ENCODE peak calls at places on chromosomes 5 and 9, in ten cellular contexts. One of them, this sample, is unnamed.

GRCh38 chr5:44546283-44546682 is 157.1 kb upstream of the FGF10 start:
- DNase-seq in HEK293T: no peak
- DNase-seq in AG10803: peak
- DNase-seq in NCI-H187 treated with DMSO at 0.1 percent for 48 hours: no peak
- DNase-seq in RCC 7860: no peak
- DNase-seq in cardiac muscle cell: no peak
- DNase-seq in lower lobe of right lung: no peak
- DNase-seq in stimulated activated CD8-positive, alpha-beta memory T cell treated with anti-CD3 and anti-CD28 coated beads, Interleukin-7, amount 100 ng/mL, for 24 hours: no peak
- DNase-seq in NCI-H748 treated with DMSO at 0.1 percent for 48 hours: no peak
- DNase-seq in GM10248: no peak
- DNase-seq in this sample: no peak

GRCh38 chr9:105678163-105678562 is 15.9 kb downstream of the TAL2 start:
- DNase-seq in HEK293T: no peak
- DNase-seq in AG10803: no peak
- DNase-seq in NCI-H187 treated with DMSO at 0.1 percent for 48 hours: no peak
- DNase-seq in RCC 7860: no peak
- DNase-seq in cardiac muscle cell: no peak
- DNase-seq in lower lobe of right lung: no peak
- DNase-seq in stimulated activated CD8-positive, alpha-beta memory T cell treated with anti-CD3 and anti-CD28 coated beads, Interleukin-7, amount 100 ng/mL, for 24 hours: no peak
- DNase-seq in NCI-H748 treated with DMSO at 0.1 percent for 48 hours: no peak
- DNase-seq in GM10248: no peak
- DNase-seq in this sample: no peak

GRCh38 chr9:124769451-124770358 is 1.4 kb downstream of the NR6A1 start:
- DNase-seq in HEK293T: no peak
- DNase-seq in AG10803: no peak
- DNase-seq in NCI-H187 treated with DMSO at 0.1 percent for 48 hours: no peak
- DNase-seq in RCC 7860: no peak
- DNase-seq in cardiac muscle cell: peak
- DNase-seq in lower lobe of right lung: peak
- DNase-seq in stimulated activated CD8-positive, alpha-beta memory T cell treated with anti-CD3 and anti-CD28 coated beads, Interleukin-7, amount 100 ng/mL, for 24 hours: no peak
- DNase-seq in NCI-H748 treated with DMSO at 0.1 percent for 48 hours: peak
- DNase-seq in GM10248: no peak
- DNase-seq in this sample: no peak

GRCh38 chr5:54883374-54884194 is 101.8 kb downstream of the ESM1 start:
- DNase-seq in HEK293T: no peak
- DNase-seq in AG10803: peak
- DNase-seq in NCI-H187 treated with DMSO at 0.1 percent for 48 hours: no peak
- DNase-seq in RCC 7860: no peak
- DNase-seq in cardiac muscle cell: peak
- DNase-seq in lower lobe of right lung: peak
- DNase-seq in stimulated activated CD8-positive, alpha-beta memory T cell treated with anti-CD3 and anti-CD28 coated beads, Interleukin-7, amount 100 ng/mL, for 24 hours: no peak
- DNase-seq in NCI-H748 treated with DMSO at 0.1 percent for 48 hours: no peak
- DNase-seq in GM10248: no peak
- DNase-seq in this sample: no peak

GRCh38 chr9:35774907-35775635 is 16.3 kb upstream of the NPR2 start:
- DNase-seq in HEK293T: no peak
- DNase-seq in AG10803: no peak
- DNase-seq in NCI-H187 treated with DMSO at 0.1 percent for 48 hours: no peak
- DNase-seq in RCC 7860: no peak
- DNase-seq in cardiac muscle cell: no peak
- DNase-seq in lower lobe of right lung: no peak
- DNase-seq in stimulated activated CD8-positive, alpha-beta memory T cell treated with anti-CD3 and anti-CD28 coated beads, Interleukin-7, amount 100 ng/mL, for 24 hours: no peak
- DNase-seq in NCI-H748 treated with DMSO at 0.1 percent for 48 hours: no peak
- DNase-seq in GM10248: no peak
- DNase-seq in this sample: peak

GRCh38 chr9:126935630-126936029 is 21.0 kb downstream of the RALGPS1 start:
- DNase-seq in HEK293T: no peak
- DNase-seq in AG10803: peak
- DNase-seq in NCI-H187 treated with DMSO at 0.1 percent for 48 hours: no peak
- DNase-seq in RCC 7860: no peak
- DNase-seq in cardiac muscle cell: no peak
- DNase-seq in lower lobe of right lung: no peak
- DNase-seq in stimulated activated CD8-positive, alpha-beta memory T cell treated with anti-CD3 and anti-CD28 coated beads, Interleukin-7, amount 100 ng/mL, for 24 hours: no peak
- DNase-seq in NCI-H748 treated with DMSO at 0.1 percent for 48 hours: no peak
- DNase-seq in GM10248: no peak
- DNase-seq in this sample: no peak

GRCh38 chr9:134690301-134690751 is 48.7 kb downstream of the COL5A1 start:
- DNase-seq in HEK293T: no peak
- DNase-seq in AG10803: no peak
- DNase-seq in NCI-H187 treated with DMSO at 0.1 percent for 48 hours: no peak
- DNase-seq in RCC 7860: no peak
- DNase-seq in cardiac muscle cell: no peak
- DNase-seq in lower lobe of right lung: no peak
- DNase-seq in stimulated activated CD8-positive, alpha-beta memory T cell treated with anti-CD3 and anti-CD28 coated beads, Interleukin-7, amount 100 ng/mL, for 24 hours: no peak
- DNase-seq in NCI-H748 treated with DMSO at 0.1 percent for 48 hours: no peak
- DNase-seq in GM10248: no peak
- DNase-seq in this sample: no peak

GRCh38 chr9:16368425-16369087 is 501.9 kb downstream of the BNC2 start:
- DNase-seq in HEK293T: no peak
- DNase-seq in AG10803: peak
- DNase-seq in NCI-H187 treated with DMSO at 0.1 percent for 48 hours: no peak
- DNase-seq in RCC 7860: peak
- DNase-seq in cardiac muscle cell: no peak
- DNase-seq in lower lobe of right lung: no peak
- DNase-seq in stimulated activated CD8-positive, alpha-beta memory T cell treated with anti-CD3 and anti-CD28 coated beads, Interleukin-7, amount 100 ng/mL, for 24 hours: no peak
- DNase-seq in NCI-H748 treated with DMSO at 0.1 percent for 48 hours: peak
- DNase-seq in GM10248: no peak
- DNase-seq in this sample: no peak

GRCh38 chr9:129720181-129720864 is 32.5 kb downstream of the PTGES start:
- DNase-seq in HEK293T: peak
- DNase-seq in AG10803: no peak
- DNase-seq in NCI-H187 treated with DMSO at 0.1 percent for 48 hours: no peak
- DNase-seq in RCC 7860: no peak
- DNase-seq in cardiac muscle cell: no peak
- DNase-seq in lower lobe of right lung: no peak
- DNase-seq in stimulated activated CD8-positive, alpha-beta memory T cell treated with anti-CD3 and anti-CD28 coated beads, Interleukin-7, amount 100 ng/mL, for 24 hours: no peak
- DNase-seq in NCI-H748 treated with DMSO at 0.1 percent for 48 hours: no peak
- DNase-seq in GM10248: no peak
- DNase-seq in this sample: no peak

GRCh38 chr9:21854594-21854993 is 52.2 kb downstream of the MTAP start:
- DNase-seq in HEK293T: no peak
- DNase-seq in AG10803: peak
- DNase-seq in NCI-H187 treated with DMSO at 0.1 percent for 48 hours: no peak
- DNase-seq in RCC 7860: peak
- DNase-seq in cardiac muscle cell: no peak
- DNase-seq in lower lobe of right lung: peak
- DNase-seq in stimulated activated CD8-positive, alpha-beta memory T cell treated with anti-CD3 and anti-CD28 coated beads, Interleukin-7, amount 100 ng/mL, for 24 hours: no peak
- DNase-seq in NCI-H748 treated with DMSO at 0.1 percent for 48 hours: no peak
- DNase-seq in GM10248: no peak
- DNase-seq in this sample: no peak

GRCh38 chr9:105307731-105308130 is 63.3 kb downstream of the SLC44A1 start:
- DNase-seq in HEK293T: no peak
- DNase-seq in AG10803: no peak
- DNase-seq in NCI-H187 treated with DMSO at 0.1 percent for 48 hours: no peak
- DNase-seq in RCC 7860: no peak
- DNase-seq in cardiac muscle cell: no peak
- DNase-seq in lower lobe of right lung: no peak
- DNase-seq in stimulated activated CD8-positive, alpha-beta memory T cell treated with anti-CD3 and anti-CD28 coated beads, Interleukin-7, amount 100 ng/mL, for 24 hours: no peak
- DNase-seq in NCI-H748 treated with DMSO at 0.1 percent for 48 hours: no peak
- DNase-seq in GM10248: no peak
- DNase-seq in this sample: no peak

GRCh38 chr9:134484479-134484878 is 157.1 kb upstream of the COL5A1 start:
- DNase-seq in HEK293T: no peak
- DNase-seq in AG10803: no peak
- DNase-seq in NCI-H187 treated with DMSO at 0.1 percent for 48 hours: no peak
- DNase-seq in RCC 7860: no peak
- DNase-seq in cardiac muscle cell: no peak
- DNase-seq in lower lobe of right lung: no peak
- DNase-seq in stimulated activated CD8-positive, alpha-beta memory T cell treated with anti-CD3 and anti-CD28 coated beads, Interleukin-7, amount 100 ng/mL, for 24 hours: no peak
- DNase-seq in NCI-H748 treated with DMSO at 0.1 percent for 48 hours: no peak
- DNase-seq in GM10248: no peak
- DNase-seq in this sample: no peak

GRCh38 chr5:127056896-127057295 is 16.4 kb downstream of the C5orf63 start:
- DNase-seq in HEK293T: no peak
- DNase-seq in AG10803: no peak
- DNase-seq in NCI-H187 treated with DMSO at 0.1 percent for 48 hours: no peak
- DNase-seq in RCC 7860: no peak
- DNase-seq in cardiac muscle cell: no peak
- DNase-seq in lower lobe of right lung: no peak
- DNase-seq in stimulated activated CD8-positive, alpha-beta memory T cell treated with anti-CD3 and anti-CD28 coated beads, Interleukin-7, amount 100 ng/mL, for 24 hours: no peak
- DNase-seq in NCI-H748 treated with DMSO at 0.1 percent for 48 hours: no peak
- DNase-seq in GM10248: no peak
- DNase-seq in this sample: no peak

GRCh38 chr5:127515693-127516440 is 1.6 kb upstream of the PRRC1 start:
- DNase-seq in HEK293T: no peak
- DNase-seq in AG10803: no peak
- DNase-seq in NCI-H187 treated with DMSO at 0.1 percent for 48 hours: no peak
- DNase-seq in RCC 7860: no peak
- DNase-seq in cardiac muscle cell: no peak
- DNase-seq in lower lobe of right lung: no peak
- DNase-seq in stimulated activated CD8-positive, alpha-beta memory T cell treated with anti-CD3 and anti-CD28 coated beads, Interleukin-7, amount 100 ng/mL, for 24 hours: no peak
- DNase-seq in NCI-H748 treated with DMSO at 0.1 percent for 48 hours: peak
- DNase-seq in GM10248: no peak
- DNase-seq in this sample: no peak

GRCh38 chr9:116673375-116673774 is 13.7 kb upstream of the TRIM32 start:
- DNase-seq in HEK293T: no peak
- DNase-seq in AG10803: peak
- DNase-seq in NCI-H187 treated with DMSO at 0.1 percent for 48 hours: no peak
- DNase-seq in RCC 7860: no peak
- DNase-seq in cardiac muscle cell: no peak
- DNase-seq in lower lobe of right lung: no peak
- DNase-seq in stimulated activated CD8-positive, alpha-beta memory T cell treated with anti-CD3 and anti-CD28 coated beads, Interleukin-7, amount 100 ng/mL, for 24 hours: no peak
- DNase-seq in NCI-H748 treated with DMSO at 0.1 percent for 48 hours: no peak
- DNase-seq in GM10248: no peak
- DNase-seq in this sample: no peak

GRCh38 chr5:158154226-158155005 is 295.5 kb upstream of the CLINT1 start:
- DNase-seq in HEK293T: no peak
- DNase-seq in AG10803: peak
- DNase-seq in NCI-H187 treated with DMSO at 0.1 percent for 48 hours: no peak
- DNase-seq in RCC 7860: peak
- DNase-seq in cardiac muscle cell: no peak
- DNase-seq in lower lobe of right lung: no peak
- DNase-seq in stimulated activated CD8-positive, alpha-beta memory T cell treated with anti-CD3 and anti-CD28 coated beads, Interleukin-7, amount 100 ng/mL, for 24 hours: no peak
- DNase-seq in NCI-H748 treated with DMSO at 0.1 percent for 48 hours: no peak
- DNase-seq in GM10248: no peak
- DNase-seq in this sample: no peak

GRCh38 chr9:2610985-2611384 is 10.6 kb upstream of the VLDLR start:
- DNase-seq in HEK293T: no peak
- DNase-seq in AG10803: peak
- DNase-seq in NCI-H187 treated with DMSO at 0.1 percent for 48 hours: no peak
- DNase-seq in RCC 7860: no peak
- DNase-seq in cardiac muscle cell: no peak
- DNase-seq in lower lobe of right lung: no peak
- DNase-seq in stimulated activated CD8-positive, alpha-beta memory T cell treated with anti-CD3 and anti-CD28 coated beads, Interleukin-7, amount 100 ng/mL, for 24 hours: no peak
- DNase-seq in NCI-H748 treated with DMSO at 0.1 percent for 48 hours: no peak
- DNase-seq in GM10248: no peak
- DNase-seq in this sample: no peak

GRCh38 chr5:96572864-96573512 is 89.2 kb upstream of the CAST start:
- DNase-seq in HEK293T: no peak
- DNase-seq in AG10803: peak
- DNase-seq in NCI-H187 treated with DMSO at 0.1 percent for 48 hours: no peak
- DNase-seq in RCC 7860: peak
- DNase-seq in cardiac muscle cell: no peak
- DNase-seq in lower lobe of right lung: no peak
- DNase-seq in stimulated activated CD8-positive, alpha-beta memory T cell treated with anti-CD3 and anti-CD28 coated beads, Interleukin-7, amount 100 ng/mL, for 24 hours: no peak
- DNase-seq in NCI-H748 treated with DMSO at 0.1 percent for 48 hours: no peak
- DNase-seq in GM10248: no peak
- DNase-seq in this sample: no peak

GRCh38 chr5:35926389-35927051 is 11.9 kb downstream of the CAPSL start:
- DNase-seq in HEK293T: peak
- DNase-seq in AG10803: peak
- DNase-seq in NCI-H187 treated with DMSO at 0.1 percent for 48 hours: no peak
- DNase-seq in RCC 7860: peak
- DNase-seq in cardiac muscle cell: peak
- DNase-seq in lower lobe of right lung: no peak
- DNase-seq in stimulated activated CD8-positive, alpha-beta memory T cell treated with anti-CD3 and anti-CD28 coated beads, Interleukin-7, amount 100 ng/mL, for 24 hours: peak
- DNase-seq in NCI-H748 treated with DMSO at 0.1 percent for 48 hours: peak
- DNase-seq in GM10248: peak
- DNase-seq in this sample: peak

GRCh38 chr9:126116351-126117157 is 210.1 kb upstream of the MVB12B start:
- DNase-seq in HEK293T: no peak
- DNase-seq in AG10803: no peak
- DNase-seq in NCI-H187 treated with DMSO at 0.1 percent for 48 hours: no peak
- DNase-seq in RCC 7860: no peak
- DNase-seq in cardiac muscle cell: no peak
- DNase-seq in lower lobe of right lung: no peak
- DNase-seq in stimulated activated CD8-positive, alpha-beta memory T cell treated with anti-CD3 and anti-CD28 coated beads, Interleukin-7, amount 100 ng/mL, for 24 hours: no peak
- DNase-seq in NCI-H748 treated with DMSO at 0.1 percent for 48 hours: no peak
- DNase-seq in GM10248: no peak
- DNase-seq in this sample: no peak

GRCh38 chr5:74581988-74582365 is 58.6 kb downstream of the ENC1 start:
- DNase-seq in HEK293T: no peak
- DNase-seq in AG10803: no peak
- DNase-seq in NCI-H187 treated with DMSO at 0.1 percent for 48 hours: no peak
- DNase-seq in RCC 7860: no peak
- DNase-seq in cardiac muscle cell: no peak
- DNase-seq in lower lobe of right lung: no peak
- DNase-seq in stimulated activated CD8-positive, alpha-beta memory T cell treated with anti-CD3 and anti-CD28 coated beads, Interleukin-7, amount 100 ng/mL, for 24 hours: no peak
- DNase-seq in NCI-H748 treated with DMSO at 0.1 percent for 48 hours: no peak
- DNase-seq in GM10248: no peak
- DNase-seq in this sample: no peak

GRCh38 chr9:27990524-27990923 is 417.2 kb upstream of the C9orf72 start:
- DNase-seq in HEK293T: no peak
- DNase-seq in AG10803: no peak
- DNase-seq in NCI-H187 treated with DMSO at 0.1 percent for 48 hours: no peak
- DNase-seq in RCC 7860: no peak
- DNase-seq in cardiac muscle cell: no peak
- DNase-seq in lower lobe of right lung: no peak
- DNase-seq in stimulated activated CD8-positive, alpha-beta memory T cell treated with anti-CD3 and anti-CD28 coated beads, Interleukin-7, amount 100 ng/mL, for 24 hours: no peak
- DNase-seq in NCI-H748 treated with DMSO at 0.1 percent for 48 hours: no peak
- DNase-seq in GM10248: peak
- DNase-seq in this sample: no peak

GRCh38 chr9:113770396-113770795 is 105.7 kb upstream of the ZNF618 start:
- DNase-seq in HEK293T: no peak
- DNase-seq in AG10803: no peak
- DNase-seq in NCI-H187 treated with DMSO at 0.1 percent for 48 hours: no peak
- DNase-seq in RCC 7860: no peak
- DNase-seq in cardiac muscle cell: no peak
- DNase-seq in lower lobe of right lung: no peak
- DNase-seq in stimulated activated CD8-positive, alpha-beta memory T cell treated with anti-CD3 and anti-CD28 coated beads, Interleukin-7, amount 100 ng/mL, for 24 hours: no peak
- DNase-seq in NCI-H748 treated with DMSO at 0.1 percent for 48 hours: no peak
- DNase-seq in GM10248: no peak
- DNase-seq in this sample: no peak

GRCh38 chr9:127407505-127407868 is 10.5 kb downstream of the SLC2A8 start:
- DNase-seq in HEK293T: no peak
- DNase-seq in AG10803: no peak
- DNase-seq in NCI-H187 treated with DMSO at 0.1 percent for 48 hours: no peak
- DNase-seq in RCC 7860: no peak
- DNase-seq in cardiac muscle cell: no peak
- DNase-seq in lower lobe of right lung: no peak
- DNase-seq in stimulated activated CD8-positive, alpha-beta memory T cell treated with anti-CD3 and anti-CD28 coated beads, Interleukin-7, amount 100 ng/mL, for 24 hours: no peak
- DNase-seq in NCI-H748 treated with DMSO at 0.1 percent for 48 hours: no peak
- DNase-seq in GM10248: no peak
- DNase-seq in this sample: no peak

GRCh38 chr9:91131433-91131839 is 230.3 kb downstream of the AUH start:
- DNase-seq in HEK293T: no peak
- DNase-seq in AG10803: peak
- DNase-seq in NCI-H187 treated with DMSO at 0.1 percent for 48 hours: no peak
- DNase-seq in RCC 7860: peak
- DNase-seq in cardiac muscle cell: no peak
- DNase-seq in lower lobe of right lung: no peak
- DNase-seq in stimulated activated CD8-positive, alpha-beta memory T cell treated with anti-CD3 and anti-CD28 coated beads, Interleukin-7, amount 100 ng/mL, for 24 hours: no peak
- DNase-seq in NCI-H748 treated with DMSO at 0.1 percent for 48 hours: no peak
- DNase-seq in GM10248: no peak
- DNase-seq in this sample: no peak

GRCh38 chr9:80094176-80094771 is 522.5 kb downstream of the TLE4 start:
- DNase-seq in HEK293T: no peak
- DNase-seq in AG10803: no peak
- DNase-seq in NCI-H187 treated with DMSO at 0.1 percent for 48 hours: no peak
- DNase-seq in RCC 7860: no peak
- DNase-seq in cardiac muscle cell: no peak
- DNase-seq in lower lobe of right lung: no peak
- DNase-seq in stimulated activated CD8-positive, alpha-beta memory T cell treated with anti-CD3 and anti-CD28 coated beads, Interleukin-7, amount 100 ng/mL, for 24 hours: no peak
- DNase-seq in NCI-H748 treated with DMSO at 0.1 percent for 48 hours: no peak
- DNase-seq in GM10248: peak
- DNase-seq in this sample: no peak

GRCh38 chr5:142040285-142040684 is 27.5 kb upstream of the GNPDA1 start:
- DNase-seq in HEK293T: no peak
- DNase-seq in AG10803: no peak
- DNase-seq in NCI-H187 treated with DMSO at 0.1 percent for 48 hours: no peak
- DNase-seq in RCC 7860: no peak
- DNase-seq in cardiac muscle cell: no peak
- DNase-seq in lower lobe of right lung: no peak
- DNase-seq in stimulated activated CD8-positive, alpha-beta memory T cell treated with anti-CD3 and anti-CD28 coated beads, Interleukin-7, amount 100 ng/mL, for 24 hours: no peak
- DNase-seq in NCI-H748 treated with DMSO at 0.1 percent for 48 hours: no peak
- DNase-seq in GM10248: no peak
- DNase-seq in this sample: no peak

GRCh38 chr5:78670870-78671269 is 22.3 kb upstream of the LHFPL2 start:
- DNase-seq in HEK293T: no peak
- DNase-seq in AG10803: no peak
- DNase-seq in NCI-H187 treated with DMSO at 0.1 percent for 48 hours: no peak
- DNase-seq in RCC 7860: no peak
- DNase-seq in cardiac muscle cell: no peak
- DNase-seq in lower lobe of right lung: no peak
- DNase-seq in stimulated activated CD8-positive, alpha-beta memory T cell treated with anti-CD3 and anti-CD28 coated beads, Interleukin-7, amount 100 ng/mL, for 24 hours: no peak
- DNase-seq in NCI-H748 treated with DMSO at 0.1 percent for 48 hours: no peak
- DNase-seq in GM10248: no peak
- DNase-seq in this sample: no peak